ENCODE peak calls at places on chromosome 13, in five cellular contexts. D is cardiac muscle cell, R is Peyer's patch, M is colonic mucosa, N is AG09309. B is an unnamed sample.

GRCh38 chr13:93505104-93505952 is 278.7 kb downstream of the GPC6 start:
- DNase-seq in D (peak; percentile 36), R (no peak), M (no peak), N (no peak), B (no peak)

GRCh38 chr13:107231941-107232340 is 664.0 kb upstream of the ARGLU1 start:
- DNase-seq in D (no peak), R (no peak), M (no peak), N (no peak), B (no peak)

GRCh38 chr13:102298051-102298450 is 103.8 kb downstream of the FGF14 start:
- DNase-seq in D (no peak), R (no peak), M (no peak), N (no peak), B (no peak)

GRCh38 chr13:98368019-98368418 is 190.9 kb upstream of the RNF113B start:
- DNase-seq in D (no peak), R (no peak), M (no peak), N (no peak), B (no peak)

GRCh38 chr13:83150616-83151307 is 731.5 kb downstream of the SLITRK1 start:
- DNase-seq in D (no peak), R (no peak), M (no peak), N (no peak), B (no peak)

GRCh38 chr13:60370343-60370742 is 26.7 kb upstream of the TDRD3 start:
- DNase-seq in D (no peak), R (no peak), M (no peak), N (no peak), B (no peak)

GRCh38 chr13:110412132-110412912 is 105.2 kb downstream of the COL4A2 start:
- DNase-seq in D (peak; percentile 70), R (peak; percentile 87), M (peak; percentile 78), N (peak; percentile 97), B (peak; percentile 95)

GRCh38 chr13:111115841-111116500 is 861 bp downstream of the ARHGEF7 start:
- DNase-seq in D (peak; percentile 48), R (no peak), M (no peak), N (peak; percentile 77), B (peak; percentile 73)

GRCh38 chr13:30725331-30726085 is 9.8 kb upstream of the ALOX5AP start:
- DNase-seq in D (no peak), R (no peak), M (no peak), N (no peak), B (no peak)

GRCh38 chr13:42875448-42876269 is 94.3 kb downstream of the FAM216B start:
- DNase-seq in D (peak; percentile 20), R (no peak), M (no peak), N (no peak), B (no peak)
- H3K4me3 ChIP-seq in D (no peak overlapping the region), R (no peak overlapping the region), M (no peak overlapping the region), N (no peak overlapping the region), B (no peak overlapping the region)

DNA sequence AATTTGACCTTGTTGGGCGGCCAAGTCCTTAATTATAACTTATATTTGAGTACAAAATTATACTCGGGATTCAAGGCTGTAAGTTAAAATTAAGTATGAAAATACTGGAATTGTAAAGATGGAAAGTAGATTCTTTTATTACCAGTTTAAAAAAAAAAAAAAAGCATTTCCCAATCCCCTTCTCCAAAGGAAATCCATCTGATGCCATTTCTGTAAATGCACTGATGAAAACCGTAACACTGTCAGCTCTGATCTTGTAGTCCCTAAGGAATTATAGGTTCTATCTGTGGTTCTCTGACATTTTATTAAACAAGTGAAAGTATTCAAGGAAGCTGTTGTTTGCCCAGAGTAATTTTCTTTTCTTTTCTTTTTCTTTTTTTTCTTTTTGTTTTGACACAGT is 41.6 kb upstream of the HNRNPA1L2 start:
- DNase-seq in D (no peak), R (no peak), M (no peak), N (no peak), B (no peak)
- H3K4me3 ChIP-seq in D (peak overlapping the region; percentile 18), R (peak overlapping the region; percentile 67), M (peak overlapping the region; percentile 53), N (peak overlapping the region; percentile 46), B (peak overlapping the region; percentile 89)

GRCh38 chr13:96053003-96053703 is at the start of gene UGGT2:
- DNase-seq in D (peak; percentile 94), R (peak; percentile 95), M (peak; percentile 95), N (peak; percentile 76), B (peak; percentile 85)
- H3K4me3 ChIP-seq in D (peak within 1 kb of the TSS; percentile 61), R (peak within 1 kb of the TSS; percentile 87), M (peak within 1 kb of the TSS; percentile 85), N (peak within 1 kb of the TSS; percentile 66), B (peak within 1 kb of the TSS; percentile 54)

GRCh38 chr13:49616688-49617065 is 11.6 kb upstream of the ARL11 start:
- DNase-seq in D (no peak), R (no peak), M (no peak), N (no peak), B (no peak)

GRCh38 chr13:49624207-49624606 is 4.1 kb upstream of the ARL11 start:
- DNase-seq in D (no peak), R (no peak), M (no peak), N (no peak), B (no peak)

GRCh38 chr13:49622174-49622946 is 5.9 kb upstream of the ARL11 start:
- DNase-seq in D (peak; percentile 68), R (peak; percentile 29), M (no peak), N (no peak), B (no peak)

GRCh38 chr13:49615844-49616687 is 12.2 kb upstream of the ARL11 start:
- DNase-seq in D (no peak), R (no peak), M (no peak), N (no peak), B (no peak)

DNA sequence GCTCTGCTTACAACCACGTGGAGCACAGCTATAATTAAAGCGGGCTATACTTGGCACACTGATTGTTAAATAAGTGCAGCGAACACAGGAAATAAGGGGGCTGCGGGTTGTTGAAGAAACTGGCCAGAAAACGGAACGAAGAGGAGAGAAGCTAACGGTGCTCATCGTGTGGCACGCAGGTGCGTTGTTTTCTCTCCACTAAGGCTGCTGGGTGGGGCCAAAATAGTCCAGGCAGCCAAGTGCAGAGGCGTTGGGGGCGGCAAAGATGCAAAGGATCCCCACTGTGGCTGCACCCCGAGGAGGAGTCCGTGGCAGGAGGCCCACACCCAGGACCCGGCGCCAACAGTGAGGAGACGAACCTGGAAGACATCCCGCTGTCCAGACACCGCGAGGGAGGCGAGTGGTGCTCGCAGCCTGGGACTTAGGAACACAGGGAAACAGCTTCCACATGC is 8.1 kb upstream of the ARL11 start:
- DNase-seq in D (no peak), R (peak; percentile 80), M (no peak), N (no peak), B (no peak)
- H3K4me3 ChIP-seq in D (no peak overlapping the region), R (no peak overlapping the region), M (no peak overlapping the region), N (no peak overlapping the region), B (no peak overlapping the region)

B was measured in tibial nerve.